ENCODE peak calls at places on chromosomes 11 and 22, in eight cellular contexts. V is sigmoid colon; U is left ventricle myocardium inferior; H is GM23338; X is CD4-positive, alpha-beta memory T cell; S is psoas muscle; J is spleen; G is aorta. R is an unnamed sample.
A peak's percentile ranks its signal among the peaks of the same experiment; 100 is the strongest.

GRCh38 chr11:116986521-116987105 is 111.6 kb downstream of the SIK3 start:
- DNase-seq in U (no peak), S (no peak), J (no peak), H (peak; percentile 28), V (no peak), G (no peak), X (no peak), R (no peak)

GRCh38 chr11:58923300-58923788 is 15.9 kb upstream of the GLYATL1 start:
- DNase-seq in U (no peak), G (no peak), X (no peak), S (no peak), V (no peak), J (no peak), H (peak; percentile 92), R (no peak)

GRCh38 chr11:110491577-110492352 is 62.0 kb downstream of the FDX1 start:
- DNase-seq in H (no peak), J (no peak), S (no peak), X (no peak), V (no peak), U (no peak), G (no peak), R (no peak)

GRCh38 chr22:45285431-45286058 is 796 bp downstream of the UPK3A start:
- DNase-seq in V (no peak), U (no peak), J (no peak), X (no peak), G (no peak), H (peak; percentile 80), S (no peak), R (no peak)

GRCh38 chr11:67486481-67487195 is 3.8 kb downstream of the AIP start:
- DNase-seq in U (no peak), G (peak; percentile 37), V (no peak), X (no peak), H (no peak), S (no peak), J (no peak), R (no peak)

GRCh38 chr11:119474682-119475596 is 52.0 kb upstream of the THY1 start:
- DNase-seq in H (peak; percentile 90), V (peak; percentile 80), J (no peak), U (peak; percentile 46), G (peak; percentile 69), X (peak; percentile 39), S (peak; percentile 62), R (no peak)

GRCh38 chr11:21421930-21422329 is 752.5 kb downstream of the NELL1 start:
- DNase-seq in U (no peak), J (no peak), G (no peak), X (no peak), V (no peak), H (no peak), S (no peak), R (no peak)

GRCh38 chr22:47781024-47781423 is 1018.6 kb downstream of the TBC1D22A start:
- DNase-seq in H (no peak), V (no peak), J (no peak), U (no peak), G (no peak), S (no peak), X (no peak), R (no peak)

GRCh38 chr22:37230673-37231405 is 13.2 kb downstream of the RAC2 start:
- DNase-seq in G (peak; percentile 42), V (no peak), S (no peak), J (peak; percentile 71), X (peak; percentile 59), U (no peak), H (no peak), R (peak; percentile 60)

GRCh38 chr22:34760276-34761008 is 305.5 kb upstream of the ISX start:
- DNase-seq in V (no peak), H (no peak), J (no peak), X (no peak), U (no peak), G (no peak), S (no peak), R (no peak)

GRCh38 chr22:39177456-39177775 is 24.9 kb upstream of the CBX7 start:
- DNase-seq in S (no peak), V (no peak), H (no peak), J (no peak), U (no peak), X (no peak), G (no peak), R (no peak)

GRCh38 chr11:102191832-102192231 is 81.6 kb downstream of the YAP1 start:
- DNase-seq in U (no peak), G (no peak), S (no peak), H (no peak), V (no peak), X (no peak), J (no peak), R (no peak)

GRCh38 chr22:22948651-22949611 is 61.3 kb downstream of the IGLL5 start:
- DNase-seq in G (no peak), U (no peak), J (no peak), X (no peak), H (no peak), V (no peak), S (no peak), R (peak; percentile 41)

GRCh38 chr11:131815631-131816030 is 445.2 kb downstream of the NTM start:
- DNase-seq in X (no peak), G (no peak), H (peak; percentile 39), V (no peak), S (no peak), U (no peak), J (no peak), R (no peak)

GRCh38 chr11:93740031-93740801 is 1.1 kb downstream of the TAF1D start:
- DNase-seq in V (no peak), U (no peak), H (peak; percentile 70), S (no peak), X (no peak), G (no peak), J (peak; percentile 78), R (peak; percentile 68)

GRCh38 chr11:66264893-66265292 is 3.5 kb upstream of the RAB1B start:
- DNase-seq in V (no peak), J (peak; percentile 80), G (no peak), S (no peak), X (peak; percentile 26), H (peak; percentile 93), U (no peak), R (no peak)

GRCh38 chr22:19874307-19875060 is 19.8 kb upstream of the GNB1L start:
- DNase-seq in J (peak; percentile 75), S (peak; percentile 22), V (peak; percentile 63), H (peak; percentile 34), U (peak; percentile 41), X (peak; percentile 38), G (peak; percentile 49), R (peak; percentile 91)

GRCh38 chr11:131154329-131154728 is 216.1 kb upstream of the NTM start:
- DNase-seq in G (no peak), V (no peak), H (no peak), X (no peak), U (no peak), S (no peak), J (no peak), R (no peak)

GRCh38 chr22:29352778-29353177 is 35.6 kb downstream of the AP1B1 start:
- DNase-seq in X (no peak), V (no peak), H (no peak), G (peak; percentile 32), S (no peak), U (no peak), J (no peak), R (no peak)

GRCh38 chr11:33721291-33721840 is 14.9 kb downstream of the CD59 start:
- DNase-seq in J (no peak), U (no peak), X (no peak), G (no peak), V (no peak), H (no peak), S (peak; percentile 48), R (no peak)

GRCh38 chr11:77212314-77213007 is 84.4 kb downstream of the MYO7A start:
- DNase-seq in J (peak; percentile 61), X (no peak), S (no peak), G (peak; percentile 32), V (no peak), H (no peak), U (no peak), R (no peak)

GRCh38 chr11:61833926-61834277 is 5.8 kb downstream of the FADS2 start:
- DNase-seq in H (peak; percentile 56), J (no peak), U (no peak), V (no peak), S (no peak), X (no peak), G (no peak), R (no peak)
- H3K4me1 ChIP-seq in H (peaks cover 64% of the 10 kb centered on the region), J (peaks cover 29% of the 10 kb centered on the region), U (peaks cover 72% of the 10 kb centered on the region), V (peaks cover 37% of the 10 kb centered on the region), S (peaks cover 7% of the 10 kb centered on the region), X (peaks cover 25% of the 10 kb centered on the region), G (no peaks in the 10 kb centered on the region), R (peaks cover 27% of the 10 kb centered on the region)

DNA sequence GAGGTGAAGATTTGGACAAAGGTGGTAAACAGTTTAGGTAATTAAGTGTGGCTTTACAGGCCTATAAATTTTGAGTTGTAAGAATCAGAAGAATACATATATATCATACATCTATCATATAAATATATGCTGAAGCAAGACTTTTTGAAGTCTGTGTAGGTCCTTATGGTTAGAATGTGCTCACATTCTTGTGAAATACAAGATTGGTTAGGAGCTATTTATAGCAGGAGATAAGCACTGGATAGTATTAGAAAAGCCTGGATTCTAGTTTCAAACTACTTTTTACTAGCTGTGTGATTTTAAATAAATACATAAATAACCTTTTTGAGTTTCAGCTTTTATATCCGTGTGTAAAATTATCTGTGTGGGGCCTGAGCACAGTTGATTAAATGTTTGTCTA is 42.3 kb downstream of the ANKRD42 start:
- DNase-seq in V (no peak), J (no peak), G (no peak), H (no peak), U (no peak), X (no peak), S (no peak), R (no peak)
- H3K27me3 ChIP-seq in V (no peaks in the 10 kb centered on the region), J (no peaks in the 10 kb centered on the region), G (no peaks in the 10 kb centered on the region), H (no peaks in the 10 kb centered on the region), U (no peaks in the 10 kb centered on the region), X (no peaks in the 10 kb centered on the region), S (no peaks in the 10 kb centered on the region), R (no peaks in the 10 kb centered on the region)

GRCh38 chr11:105032495-105032894 is 2.4 kb downstream of the CASP1 start:
- DNase-seq in H (no peak), V (no peak), J (no peak), X (no peak), U (no peak), G (no peak), S (no peak), R (no peak)
- H3K27ac ChIP-seq in H (no peak overlapping the region), V (no peak overlapping the region), J (no peak overlapping the region), X (peak overlapping the region; percentile 74), U (no peak overlapping the region), G (no peak overlapping the region), S (no peak overlapping the region), R (no peak overlapping the region)

DNA sequence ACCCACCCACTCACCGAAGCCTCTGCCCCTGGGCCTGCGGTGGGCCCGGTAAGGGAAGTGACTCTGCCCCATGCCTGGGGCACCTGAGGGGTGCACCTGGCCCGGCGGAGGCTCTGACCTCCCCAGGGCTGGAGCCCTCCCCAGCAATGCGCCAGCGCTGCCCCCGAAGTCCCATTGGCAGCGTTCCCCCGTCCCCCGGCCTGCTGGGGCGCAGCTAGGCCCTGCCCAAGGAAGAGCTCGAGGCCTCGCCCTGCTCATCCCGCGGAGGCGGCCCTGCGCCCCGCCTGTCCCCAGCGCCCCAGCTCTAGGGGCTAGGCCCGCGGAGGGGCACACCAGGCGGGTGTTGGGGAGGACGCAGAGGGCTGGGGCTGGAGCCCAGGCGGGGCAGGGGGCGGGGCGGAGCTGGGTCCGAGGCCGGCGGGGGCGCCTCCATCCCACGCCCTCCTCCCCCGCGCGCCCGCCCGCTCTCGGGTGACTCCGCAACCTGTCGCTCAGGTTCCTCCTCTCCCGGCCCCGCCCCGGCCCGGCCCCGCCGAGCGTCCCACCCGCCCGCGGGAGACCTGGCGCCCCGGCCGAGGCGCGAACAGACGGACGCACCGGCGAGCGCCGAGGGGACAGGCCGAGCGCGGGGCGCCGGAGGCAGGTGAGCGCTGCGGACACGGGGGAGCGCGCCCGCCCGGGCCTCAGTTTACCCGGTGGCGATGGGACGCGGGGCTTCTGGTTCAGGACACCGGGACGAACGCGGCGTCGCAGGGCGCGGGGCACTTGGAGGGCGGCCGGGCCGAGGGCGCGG is at the start of gene EPS8L2:
- DNase-seq in X (no peak), H (peak; percentile 69), U (no peak), S (peak; percentile 34), G (peak; percentile 61), V (peak; percentile 72), J (peak; percentile 81), R (peak; percentile 89)
- H3K4me1 ChIP-seq in X (peaks cover 12% of the 10 kb centered on the region), H (peaks cover 19% of the 10 kb centered on the region), U (peaks cover 45% of the 10 kb centered on the region), S (peaks cover 10% of the 10 kb centered on the region), G (no peaks in the 10 kb centered on the region), V (peaks cover 30% of the 10 kb centered on the region), J (peaks cover 53% of the 10 kb centered on the region), R (peaks cover 42% of the 10 kb centered on the region)